ENCODE peak calls at places on chromosomes 7 and 10, in ten cellular contexts. H, K, Y, T, D, S, M, Z, V and L are unnamed samples. For H3K9me3, the result is how much of the 10 kb centered on the place peaks cover.

GRCh38 chr7:80218723-80219122 is 84.1 kb downstream of the GNAI1 start:
- DNase-seq in H (no peak), K (no peak), Y (no peak), T (peak), D (no peak), S (no peak), M (peak), Z (peak), V (no peak), L (no peak)

GRCh38 chr10:93126484-93127052 is 52.9 kb downstream of the CYP26A1 start:
- DNase-seq in H (no peak), K (no peak), Y (no peak), T (peak), D (no peak), S (no peak), M (no peak), Z (no peak), V (no peak), L (no peak)

GRCh38 chr7:134710854-134711624 is 64.4 kb downstream of the BPGM start:
- DNase-seq in H (no peak), K (no peak), Y (no peak), T (no peak), D (no peak), S (no peak), M (peak), Z (peak), V (no peak), L (peak)

GRCh38 chr10:80412521-80412920 is 4.2 kb downstream of the PRXL2A start:
- DNase-seq in H (no peak), K (no peak), Y (no peak), T (no peak), D (no peak), S (no peak), M (no peak), Z (no peak), V (no peak), L (no peak)

GRCh38 chr10:47282657-47283018 is 17.4 kb upstream of the GDF10 start:
- DNase-seq in H (no peak), K (no peak), Y (no peak), T (no peak), D (no peak), S (no peak), M (no peak), Z (no peak), V (no peak), L (no peak)

GRCh38 chr7:138785587-138786437 is 12.0 kb upstream of the TMEM213 start:
- DNase-seq in H (no peak), K (no peak), Y (no peak), T (peak), D (no peak), S (no peak), M (peak), Z (no peak), V (no peak), L (no peak)

GRCh38 chr10:132422931-132423813 is 26.2 kb downstream of the PWWP2B start:
- DNase-seq in H (no peak), K (no peak), Y (no peak), T (no peak), D (no peak), S (no peak), M (no peak), Z (no peak), V (no peak), L (no peak)

GRCh38 chr10:84333864-84334451 is 5.6 kb downstream of the CCSER2 start:
- DNase-seq in H (no peak), K (no peak), Y (no peak), T (no peak), D (no peak), S (no peak), M (peak), Z (no peak), V (no peak), L (peak)

GRCh38 chr10:132699411-132700167 is 86.4 kb downstream of the NKX6-2 start:
- DNase-seq in H (no peak), K (peak), Y (no peak), T (no peak), D (peak), S (no peak), M (no peak), Z (no peak), V (peak), L (no peak)

GRCh38 chr7:75989084-75989725 is 5.2 kb downstream of the TMEM120A start:
- DNase-seq in H (no peak), K (peak), Y (peak), T (no peak), D (no peak), S (no peak), M (no peak), Z (no peak), V (peak), L (no peak)

GRCh38 chr7:6589829-6590644 is at the start of gene INTS15:
- DNase-seq in H (peak), K (peak), Y (peak), T (peak), D (peak), S (peak), M (peak), Z (peak), V (peak), L (peak)

GRCh38 chr10:44906476-44906875 is 4.7 kb upstream of the TMEM72 start:
- DNase-seq in H (no peak), K (no peak), Y (no peak), T (no peak), D (no peak), S (no peak), M (no peak), Z (no peak), V (no peak), L (no peak)

GRCh38 chr10:73131913-73132686 is 21.8 kb downstream of the NUDT13 start:
- DNase-seq in H (no peak), K (no peak), Y (no peak), T (no peak), D (no peak), S (no peak), M (no peak), Z (no peak), V (no peak), L (no peak)

GRCh38 chr10:113961261-113961938 is 82.3 kb upstream of the ADRB1 start:
- DNase-seq in H (no peak), K (no peak), Y (no peak), T (no peak), D (no peak), S (no peak), M (no peak), Z (peak), V (no peak), L (peak)

GRCh38 chr10:63666836-63667383 is 145.7 kb downstream of the REEP3 start:
- DNase-seq in H (no peak), K (no peak), Y (no peak), T (no peak), D (no peak), S (no peak), M (peak), Z (no peak), V (no peak), L (no peak)

GRCh38 chr7:17056491-17057142 is 174.8 kb upstream of the AGR3 start:
- DNase-seq in H (no peak), K (no peak), Y (no peak), T (no peak), D (no peak), S (no peak), M (peak), Z (no peak), V (no peak), L (no peak)

GRCh38 chr10:48404646-48405045 is 98.2 kb downstream of the MAPK8 start:
- DNase-seq in H (no peak), K (no peak), Y (no peak), T (no peak), D (no peak), S (no peak), M (no peak), Z (peak), V (no peak), L (no peak)

GRCh38 chr7:51288896-51289607 is 27.6 kb downstream of the COBL start:
- DNase-seq in H (no peak), K (no peak), Y (no peak), T (no peak), D (no peak), S (no peak), M (no peak), Z (no peak), V (no peak), L (no peak)

GRCh38 chr10:12594448-12594944 is 245.1 kb downstream of the CAMK1D start:
- DNase-seq in H (no peak), K (no peak), Y (no peak), T (no peak), D (no peak), S (no peak), M (no peak), Z (no peak), V (peak), L (peak)

GRCh38 chr10:117391436-117392205 is 16.4 kb upstream of the PDZD8 start:
- DNase-seq in H (peak), K (no peak), Y (no peak), T (no peak), D (no peak), S (no peak), M (peak), Z (peak), V (no peak), L (no peak)

GRCh38 chr7:157675427-157675930 is 338.7 kb downstream of the DNAJB6 start:
- DNase-seq in H (no peak), K (peak), Y (no peak), T (no peak), D (peak), S (no peak), M (no peak), Z (no peak), V (peak), L (no peak)

GRCh38 chr7:46725838-46726237 is 804.8 kb upstream of the IGFBP3 start:
- DNase-seq in H (no peak), K (no peak), Y (no peak), T (no peak), D (no peak), S (no peak), M (peak), Z (no peak), V (no peak), L (no peak)

GRCh38 chr10:88965016-88965415 is 12.4 kb upstream of the ACTA2 start:
- DNase-seq in H (no peak), K (no peak), Y (no peak), T (no peak), D (no peak), S (no peak), M (no peak), Z (no peak), V (no peak), L (no peak)

GRCh38 chr10:133364645-133365431 is 7.0 kb upstream of the FUOM start:
- DNase-seq in H (no peak), K (no peak), Y (no peak), T (no peak), D (no peak), S (no peak), M (no peak), Z (no peak), V (no peak), L (no peak)

GRCh38 chr7:84921154-84921553 is 265.7 kb downstream of the SEMA3D start:
- DNase-seq in H (no peak), K (no peak), Y (no peak), T (no peak), D (no peak), S (no peak), M (no peak), Z (no peak), V (no peak), L (no peak)

GRCh38 chr7:77428777-77429231 is 12.7 kb upstream of the GSAP start:
- DNase-seq in H (no peak), K (peak), Y (no peak), T (no peak), D (no peak), S (no peak), M (no peak), Z (no peak), V (no peak), L (no peak)

GRCh38 chr10:96172666-96173065 is 42.6 kb downstream of the ZNF518A start:
- DNase-seq in H (no peak), K (no peak), Y (no peak), T (no peak), D (no peak), S (no peak), M (no peak), Z (no peak), V (no peak), L (no peak)

GRCh38 chr10:96176985-96177384 is 46.9 kb downstream of the ZNF518A start:
- DNase-seq in H (no peak), K (no peak), Y (no peak), T (no peak), D (no peak), S (no peak), M (no peak), Z (no peak), V (no peak), L (no peak)
- H3K9me3 ChIP-seq in H (half or more), K (under half), Y (under half), T (under half), D (under half), S (under half), M (under half), Z (under half), V (under half), L (under half)

GRCh38 chr10:125607689-125608290 is 75.2 kb downstream of the TEX36 start:
- DNase-seq in H (no peak), K (no peak), Y (no peak), T (no peak), D (no peak), S (no peak), M (no peak), Z (no peak), V (no peak), L (no peak)

GRCh38 chr10:125602825-125603224 is 80.1 kb downstream of the TEX36 start:
- DNase-seq in H (no peak), K (no peak), Y (no peak), T (no peak), D (no peak), S (no peak), M (no peak), Z (no peak), V (no peak), L (no peak)

GRCh38 chr10:125605167-125605566 is 77.8 kb downstream of the TEX36 start:
- DNase-seq in H (no peak), K (no peak), Y (no peak), T (no peak), D (no peak), S (no peak), M (peak), Z (peak), V (no peak), L (no peak)

GRCh38 chr10:125608474-125608873 is 74.5 kb downstream of the TEX36 start:
- DNase-seq in H (no peak), K (no peak), Y (no peak), T (no peak), D (no peak), S (no peak), M (no peak), Z (no peak), V (no peak), L (no peak)

DNA sequence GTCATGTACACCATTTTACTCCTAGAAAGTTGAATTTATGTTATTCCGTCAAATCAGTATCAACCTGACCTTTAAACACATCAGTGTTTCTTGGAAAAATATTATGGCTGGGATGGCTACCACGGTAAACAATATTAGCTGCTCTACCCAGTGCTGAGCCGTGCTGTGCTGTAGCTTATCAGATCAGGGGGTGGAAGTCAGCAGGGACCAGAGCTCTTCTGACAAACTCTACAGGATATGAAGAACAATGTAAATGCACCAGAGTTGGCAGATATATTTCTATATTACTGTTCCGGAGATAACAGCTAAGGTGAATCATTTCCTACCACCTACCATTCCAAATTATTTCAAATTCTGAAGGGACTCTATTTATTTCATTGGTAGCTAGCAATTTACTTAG is 76.6 kb downstream of the TEX36 start:
- DNase-seq in H (no peak), K (no peak), Y (no peak), T (no peak), D (no peak), S (no peak), M (no peak), Z (no peak), V (no peak), L (no peak)
- H3K9me3 ChIP-seq in H (under half), K (under half), Y (under half), T (under half), D (under half), S (under half), M (under half), Z (under half), V (under half), L (under half)

DNA sequence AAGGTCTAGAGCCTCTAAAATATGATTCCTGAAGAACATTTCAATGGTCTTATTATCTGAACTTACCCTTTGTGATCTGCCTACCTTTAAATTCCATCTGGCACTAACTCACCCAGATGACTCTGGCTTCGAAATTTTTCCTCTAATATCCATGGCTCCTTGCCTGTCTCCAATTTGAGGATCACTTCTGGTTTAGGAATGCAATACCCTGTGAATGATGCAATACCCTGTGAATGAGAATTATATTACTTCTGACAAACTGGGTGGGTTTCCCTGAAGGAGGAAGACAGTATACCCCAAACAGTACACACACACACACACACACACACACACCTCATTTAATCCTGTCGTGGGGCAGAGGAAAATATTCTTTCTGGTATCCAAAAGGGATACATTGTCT is 115.3 kb downstream of the ZNF33B start:
- DNase-seq in H (no peak), K (no peak), Y (no peak), T (no peak), D (no peak), S (no peak), M (no peak), Z (no peak), V (no peak), L (no peak)
- H3K9me3 ChIP-seq in H (half or more), K (half or more), Y (half or more), T (under half), D (under half), S (under half), M (under half), Z (half or more), V (half or more), L (under half)

GRCh38 chr7:118642396-118642795 is 417.9 kb downstream of the ANKRD7 start:
- DNase-seq in H (no peak), K (no peak), Y (no peak), T (no peak), D (no peak), S (no peak), M (no peak), Z (no peak), V (no peak), L (no peak)
- H3K9me3 ChIP-seq in H (under half), K (under half), Y (under half), T (under half), D (under half), S (under half), M (under half), Z (under half), V (under half), L (under half)

DNA sequence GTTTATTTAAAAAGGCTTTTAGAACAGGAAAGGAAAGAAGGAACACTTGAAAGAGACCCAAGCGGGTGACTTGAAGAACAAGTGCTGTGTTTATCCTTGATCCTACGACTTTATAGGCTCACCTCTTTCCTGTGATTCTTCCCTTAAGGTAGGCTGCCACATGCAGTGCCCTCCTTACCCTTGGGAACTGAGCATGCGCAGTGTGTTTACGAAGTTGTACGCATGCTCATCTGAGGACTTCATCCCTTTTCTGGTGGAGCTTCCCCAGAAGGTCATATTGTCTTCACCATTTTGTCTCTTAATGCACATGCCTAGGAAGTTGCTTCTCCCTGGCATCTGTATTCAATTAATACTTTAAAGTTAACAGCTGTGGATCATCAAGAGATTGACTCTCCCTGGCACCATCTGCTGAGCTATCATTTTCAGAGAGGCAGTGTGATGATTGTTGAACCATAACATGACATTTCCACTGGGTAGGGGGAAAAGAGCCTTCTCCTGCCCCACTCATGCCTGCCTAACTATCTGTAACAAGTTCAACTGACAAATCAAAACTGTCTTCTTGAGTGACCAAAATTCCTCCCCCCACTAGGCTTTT is 50.0 kb upstream of the VOPP1 start:
- DNase-seq in H (no peak), K (no peak), Y (no peak), T (no peak), D (no peak), S (no peak), M (no peak), Z (no peak), V (no peak), L (no peak)
- H3K9me3 ChIP-seq in H (under half), K (under half), Y (under half), T (under half), D (under half), S (under half), M (under half), Z (under half), V (under half), L (under half)